ENCODE peak calls at places on chromosomes 7 and 10, in nine cellular contexts. O, D, Y, E, N, J, C, U and F are unnamed samples.

GRCh38 chr7:84049034-84049433 is 145.6 kb downstream of the SEMA3A start:
- DNase-seq in O (no peak), D (no peak), Y (no peak), E (no peak), N (no peak), J (no peak), C (no peak), U (no peak), F (no peak)

GRCh38 chr7:26091933-26092332 is 60.1 kb upstream of the NFE2L3 start:
- DNase-seq in O (no peak), D (no peak), Y (peak; percentile 54), E (no peak), N (peak; percentile 62), J (no peak), C (no peak), U (no peak), F (no peak)

GRCh38 chr7:27160546-27161213 is 4.2 kb upstream of the HOXA7 start:
- DNase-seq in O (peak; percentile 91), D (peak; percentile 70), Y (peak; percentile 29), E (peak; percentile 93), N (peak; percentile 91), J (peak; percentile 87), C (peak; percentile 86), U (peak; percentile 78), F (peak; percentile 94)

GRCh38 chr10:14659626-14660196 is 115.0 kb downstream of the FAM107B start:
- DNase-seq in O (peak; percentile 63), D (peak; percentile 19), Y (no peak), E (no peak), N (no peak), J (no peak), C (peak; percentile 51), U (peak; percentile 86), F (no peak)

GRCh38 chr7:127389321-127389720 is 3.2 kb downstream of the ZNF800 start:
- DNase-seq in O (no peak), D (no peak), Y (no peak), E (no peak), N (no peak), J (no peak), C (no peak), U (no peak), F (no peak)

GRCh38 chr7:106405697-106406141 is 120.9 kb upstream of the NAMPT start:
- DNase-seq in O (no peak), D (no peak), Y (no peak), E (no peak), N (no peak), J (no peak), C (no peak), U (no peak), F (no peak)

GRCh38 chr10:4586756-4587155 is 239.3 kb upstream of the AKR1E2 start:
- DNase-seq in O (no peak), D (no peak), Y (no peak), E (no peak), N (no peak), J (no peak), C (no peak), U (no peak), F (no peak)

GRCh38 chr7:24825315-24825917 is 68.2 kb upstream of the GSDME start:
- DNase-seq in O (no peak), D (no peak), Y (peak; percentile 87), E (no peak), N (no peak), J (no peak), C (no peak), U (no peak), F (no peak)

GRCh38 chr7:39703143-39703542 is 79.8 kb downstream of the RALA start:
- DNase-seq in O (no peak), D (no peak), Y (no peak), E (no peak), N (peak; percentile 39), J (no peak), C (no peak), U (no peak), F (no peak)

GRCh38 chr10:108561649-108562048 is 1361.7 kb downstream of the XPNPEP1 start:
- DNase-seq in O (no peak), D (no peak), Y (no peak), E (no peak), N (no peak), J (no peak), C (no peak), U (no peak), F (no peak)

GRCh38 chr10:84004206-84004605 is 135.1 kb upstream of the GHITM start:
- DNase-seq in O (no peak), D (no peak), Y (no peak), E (no peak), N (no peak), J (no peak), C (no peak), U (no peak), F (no peak)

GRCh38 chr10:79237801-79238520 is 109.3 kb upstream of the PPIF start:
- DNase-seq in O (no peak), D (no peak), Y (peak; percentile 71), E (no peak), N (no peak), J (no peak), C (no peak), U (no peak), F (no peak)

GRCh38 chr7:47283497-47284131 is 298.3 kb downstream of the TNS3 start:
- DNase-seq in O (no peak), D (no peak), Y (peak; percentile 87), E (no peak), N (no peak), J (no peak), C (no peak), U (no peak), F (no peak)

GRCh38 chr7:158239290-158239981 is 348.2 kb downstream of the PTPRN2 start:
- DNase-seq in O (peak; percentile 6), D (no peak), Y (no peak), E (no peak), N (no peak), J (no peak), C (no peak), U (no peak), F (no peak)

GRCh38 chr7:157875230-157876179 is 538.7 kb downstream of the DNAJB6 start:
- DNase-seq in O (no peak), D (no peak), Y (no peak), E (no peak), N (peak; percentile 5), J (peak; percentile 45), C (peak; percentile 59), U (no peak), F (peak; percentile 61)

GRCh38 chr7:39353615-39354376 is 212.4 kb upstream of the YAE1 start:
- DNase-seq in O (no peak), D (no peak), Y (peak; percentile 4), E (no peak), N (peak; percentile 77), J (no peak), C (no peak), U (no peak), F (peak; percentile 48)

GRCh38 chr7:74305987-74306736 is 17.0 kb downstream of the CLIP2 start:
- DNase-seq in O (no peak), D (no peak), Y (no peak), E (no peak), N (peak; percentile 2), J (no peak), C (no peak), U (no peak), F (no peak)

GRCh38 chr7:55366461-55367138 is 1.5 kb downstream of the LANCL2 start:
- DNase-seq in O (no peak), D (no peak), Y (no peak), E (no peak), N (peak; percentile 57), J (no peak), C (no peak), U (no peak), F (no peak)

DNA sequence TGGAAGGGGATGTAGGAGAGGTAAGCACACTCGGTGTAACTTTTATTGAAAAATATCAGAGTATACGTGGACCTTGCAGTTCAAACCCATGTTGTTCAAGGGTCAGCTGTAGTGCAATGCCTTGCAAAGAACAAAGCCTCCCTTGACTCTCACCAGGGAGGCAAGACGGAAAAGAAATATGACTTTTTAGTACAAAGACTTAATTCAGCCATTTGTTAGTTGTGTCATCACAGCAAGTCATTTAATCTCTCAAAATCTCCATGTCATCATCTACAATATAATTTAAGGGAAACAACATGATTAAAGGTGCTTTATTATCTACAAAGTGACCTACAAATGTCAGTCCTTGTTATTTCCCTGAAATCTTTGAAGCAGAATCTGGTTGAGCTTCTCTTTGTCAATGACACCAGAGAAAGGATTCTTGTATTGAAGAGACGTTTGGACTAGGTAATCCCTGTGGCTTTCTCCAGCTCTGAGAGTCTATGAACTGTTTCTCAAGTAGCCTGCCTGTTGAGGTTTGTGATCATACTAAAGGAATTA is 502.8 kb downstream of the REEP3 start:
- DNase-seq in O (no peak), D (no peak), Y (no peak), E (no peak), N (no peak), J (no peak), C (no peak), U (no peak), F (no peak)
- TF ChIP-seq CTCF in O (no peak), D (no peak), Y (no peak), E (no peak), N (no peak), J (no peak), C (no peak), U (no peak), F (no peak)

GRCh38 chr7:14717711-14718304 is 184.7 kb downstream of the DGKB start:
- DNase-seq in O (no peak), D (no peak), Y (peak; percentile 33), E (no peak), N (peak; percentile 64), J (no peak), C (no peak), U (no peak), F (no peak)
- TF ChIP-seq CTCF in O (peak; percentile 46), D (no peak), Y (peak; percentile 20), E (peak; percentile 82), N (no peak), J (peak; percentile 74), C (no peak), U (peak; percentile 12), F (peak; percentile 51)

GRCh38 chr7:155216475-155217272 is 81.0 kb upstream of the INSIG1 start:
- DNase-seq in O (no peak), D (no peak), Y (no peak), E (no peak), N (no peak), J (no peak), C (no peak), U (no peak), F (no peak)
- TF ChIP-seq CTCF in O (no peak), D (no peak), Y (no peak), E (no peak), N (no peak), J (no peak), C (no peak), U (no peak), F (no peak)

DNA sequence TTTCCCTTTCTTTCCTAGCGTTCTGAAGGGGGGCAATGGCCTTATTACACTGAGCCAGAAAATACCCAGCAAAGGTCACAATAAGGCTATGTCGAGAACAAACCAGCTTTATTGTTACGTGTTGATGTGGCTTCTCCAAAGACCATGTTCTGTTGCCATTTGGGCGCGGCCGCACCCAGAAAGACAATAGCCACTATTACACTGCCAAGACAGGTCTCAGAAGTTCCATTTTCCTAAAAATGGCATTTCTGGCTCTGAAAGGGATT is 77.8 kb downstream of the PROSER2 start:
- DNase-seq in O (no peak), D (no peak), Y (no peak), E (no peak), N (no peak), J (no peak), C (no peak), U (no peak), F (no peak)
- TF ChIP-seq CTCF in O (no peak), D (no peak), Y (no peak), E (no peak), N (no peak), J (no peak), C (no peak), U (no peak), F (no peak)

GRCh38 chr7:142153400-142153799 is 41.9 kb downstream of the MGAM2 start:
- DNase-seq in O (no peak), D (no peak), Y (peak; percentile 17), E (no peak), N (no peak), J (no peak), C (no peak), U (no peak), F (peak; percentile 21)
- TF ChIP-seq CTCF in O (no peak), D (no peak), Y (peak; percentile 41), E (peak; percentile 56), N (peak; percentile 44), J (peak; percentile 37), C (no peak), U (peak; percentile 30), F (peak; percentile 50)